ENCODE peak calls at places on chromosomes 3 and 15, in seven cellular contexts. T is HepG2, O is H1, D is K562, Y is stomach, K is transverse colon, J is SK-N-SH. Z is an unnamed sample.

GRCh38 chr15:39623550-39623931 is 42.7 kb downstream of the THBS1 start:
- DNase-seq in K (no peak), Y (no peak), O (no peak), T (no peak), D (no peak), J (no peak), Z (no peak)

GRCh38 chr15:96503276-96503675 is 172.8 kb downstream of the NR2F2 start:
- DNase-seq in T (no peak), O (no peak), J (no peak), Y (no peak), K (no peak), D (no peak), Z (no peak)

GRCh38 chr15:76353903-76354302 is 17.3 kb downstream of the ISL2 start:
- DNase-seq in T (no peak), D (no peak), Y (no peak), K (no peak), J (no peak), O (no peak), Z (peak)

GRCh38 chr15:73009306-73010091 is 42.8 kb upstream of the NEO1 start:
- DNase-seq in Y (no peak), K (no peak), J (no peak), D (no peak), O (no peak), T (no peak), Z (no peak)

GRCh38 chr3:6262035-6262434 is 598.9 kb upstream of the GRM7 start:
- DNase-seq in Y (no peak), J (no peak), K (no peak), T (no peak), D (no peak), O (no peak), Z (no peak)

GRCh38 chr3:30476373-30477082 is 129.9 kb upstream of the TGFBR2 start:
- DNase-seq in T (peak), K (no peak), J (no peak), Y (no peak), D (no peak), O (no peak), Z (no peak)

GRCh38 chr15:92809064-92809879 is 90.9 kb upstream of the CHD2 start:
- DNase-seq in O (peak), J (peak), K (peak), T (peak), Y (peak), D (peak), Z (peak)

GRCh38 chr3:57559526-57559925 is 3.5 kb downstream of the PDE12 start:
- DNase-seq in D (no peak), Y (no peak), O (no peak), T (no peak), K (no peak), J (no peak), Z (no peak)

GRCh38 chr15:62153228-62153627 is 11.9 kb downstream of the C2CD4B start:
- DNase-seq in J (no peak), Y (no peak), D (no peak), K (no peak), O (no peak), T (no peak), Z (no peak)

GRCh38 chr3:116863842-116864626 is 154.5 kb downstream of the TUSC7 start:
- DNase-seq in O (peak), J (peak), T (peak), K (no peak), D (no peak), Y (no peak), Z (no peak)

GRCh38 chr3:176789281-176789705 is 408.0 kb downstream of the TBL1XR1 start:
- DNase-seq in K (no peak), O (no peak), J (no peak), Y (no peak), D (no peak), T (no peak), Z (no peak)

GRCh38 chr3:123083446-123084124 is 16.8 kb downstream of the PDIA5 start:
- DNase-seq in T (no peak), K (no peak), O (no peak), Y (no peak), J (no peak), D (no peak), Z (no peak)

GRCh38 chr3:73332558-73332957 is 271.1 kb downstream of the EBLN2 start:
- DNase-seq in Y (no peak), O (no peak), D (no peak), J (no peak), T (no peak), K (no peak), Z (no peak)

GRCh38 chr3:24386458-24386857 is 108.2 kb downstream of the THRB start:
- DNase-seq in D (no peak), T (no peak), J (no peak), Y (no peak), O (no peak), K (no peak), Z (no peak)

GRCh38 chr3:71168961-71169411 is 414.5 kb downstream of the FOXP1 start:
- DNase-seq in Y (no peak), T (no peak), D (no peak), J (peak), K (no peak), O (no peak), Z (no peak)

GRCh38 chr3:156400062-156400461 is 154.9 kb downstream of the SSR3 start:
- DNase-seq in D (no peak), T (no peak), Y (no peak), K (no peak), J (peak), O (no peak), Z (no peak)
- TF ChIP-seq POLR2AphosphoS5 in D (no peak), T (no peak), Y (no peak), K (no peak), J (no peak), O (no peak), Z (no peak)

GRCh38 chr3:65168547-65168946 is 480.7 kb upstream of the ADAMTS9 start:
- DNase-seq in J (no peak), Y (no peak), D (no peak), O (no peak), T (no peak), K (no peak), Z (no peak)
- TF ChIP-seq EP300 in J (no peak), Y (no peak), D (no peak), O (no peak), T (no peak), K (no peak), Z (no peak)

GRCh38 chr3:16550676-16551341 is 37.3 kb upstream of the RFTN1 start:
- DNase-seq in Y (peak), T (peak), O (peak), K (peak), D (peak), J (peak), Z (no peak)
- TF ChIP-seq POLR2AphosphoS5 in Y (peak), T (no peak), O (peak), K (no peak), D (no peak), J (no peak), Z (no peak)

GRCh38 chr3:35723480-35724097 is 84.3 kb downstream of the ARPP21 start:
- DNase-seq in D (no peak), T (no peak), O (no peak), K (no peak), J (no peak), Y (no peak), Z (no peak)
- TF ChIP-seq EP300 in D (no peak), T (no peak), O (no peak), K (no peak), J (no peak), Y (no peak), Z (no peak)

DNA sequence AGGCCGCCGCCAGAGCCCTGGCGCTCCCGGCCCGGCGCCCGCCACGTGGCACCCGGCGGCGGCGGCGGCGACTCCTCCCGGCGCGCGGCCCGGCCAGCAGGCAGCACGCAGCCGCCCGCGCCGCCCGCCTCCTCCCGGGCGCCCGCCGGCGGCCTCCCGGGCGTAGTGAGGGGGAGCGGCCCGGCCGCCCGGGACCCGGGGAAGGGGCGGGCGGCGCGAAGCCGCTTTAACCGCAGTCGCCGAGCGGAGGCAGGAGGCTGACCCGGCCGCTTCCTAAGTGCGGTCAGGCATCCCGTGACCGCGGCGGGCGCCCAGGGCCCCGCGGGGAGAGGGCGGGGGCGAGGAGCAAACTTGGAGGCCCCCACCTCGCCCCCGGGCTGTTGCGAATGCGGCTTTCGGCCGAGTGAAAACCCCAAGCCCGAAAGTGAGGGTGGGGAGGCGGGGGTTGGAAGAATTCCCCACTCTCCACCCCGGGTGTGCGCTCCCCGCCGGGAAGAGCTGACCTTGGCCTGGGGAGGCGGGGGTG is 1.7 kb upstream of the HES1 start:
- DNase-seq in K (peak), Y (peak), T (no peak), J (peak), O (no peak), D (no peak), Z (peak)
- TF ChIP-seq POLR2AphosphoS5 in K (no peak), Y (no peak), T (peak), J (no peak), O (peak), D (no peak), Z (no peak)

DNA sequence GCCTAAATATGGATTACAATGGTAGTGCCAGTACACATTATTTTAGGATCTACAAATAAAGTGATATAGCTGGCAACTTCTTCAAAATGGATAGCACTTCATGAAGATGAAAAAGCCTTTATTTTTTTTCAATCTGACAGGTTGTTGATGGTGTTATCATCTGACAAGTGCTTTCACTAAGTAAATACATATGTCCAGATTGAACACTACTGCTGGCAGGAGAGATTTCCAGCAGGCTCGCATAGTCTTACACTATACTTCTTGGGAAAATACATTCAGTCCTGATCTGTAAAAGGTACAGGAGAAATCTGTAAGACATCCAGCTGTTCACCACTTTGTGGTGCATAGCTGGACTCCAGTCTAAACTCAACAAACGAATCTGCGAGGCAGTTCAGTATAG is 50.9 kb upstream of the ALCAM start:
- DNase-seq in K (no peak), J (no peak), T (no peak), O (no peak), Y (no peak), D (no peak), Z (no peak)
- TF ChIP-seq EP300 in K (no peak), J (no peak), T (no peak), O (no peak), Y (no peak), D (no peak), Z (no peak)

DNA sequence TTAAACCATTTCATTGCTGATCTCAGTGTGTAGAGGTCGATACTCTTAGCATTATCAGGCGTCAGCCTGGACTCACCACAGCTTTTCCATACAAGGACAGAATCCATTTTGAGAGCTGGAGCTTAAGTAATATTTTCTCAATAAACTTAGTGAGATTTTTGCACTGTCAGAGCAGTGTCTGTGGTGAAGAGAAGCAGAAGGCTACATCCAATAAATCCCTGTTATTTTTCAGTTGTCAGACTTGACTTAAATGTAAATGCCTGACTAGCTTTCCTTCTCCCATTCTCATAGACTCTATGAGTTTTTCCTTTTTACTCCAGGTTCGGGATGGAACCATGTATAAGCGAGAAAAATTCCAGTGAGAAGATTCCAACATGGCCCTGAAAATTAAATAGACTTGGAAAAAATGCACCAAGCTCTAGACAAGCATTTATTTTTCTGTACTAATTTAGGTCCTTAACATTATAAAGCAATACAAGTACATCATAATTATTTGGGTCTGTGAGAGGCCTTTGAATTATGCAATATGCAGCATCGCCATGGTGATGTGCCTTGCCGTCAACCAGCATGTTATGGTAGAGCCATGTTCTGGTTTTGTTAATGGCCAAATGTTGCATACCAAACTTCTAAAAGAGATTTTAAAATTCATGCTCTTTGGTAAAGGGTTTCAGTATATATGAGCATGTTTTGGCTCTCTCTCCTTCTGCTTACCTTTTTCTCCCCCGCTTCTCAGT is 62.0 kb downstream of the RARB start:
- DNase-seq in J (no peak), Y (no peak), O (no peak), K (no peak), D (no peak), T (no peak), Z (no peak)
- TF ChIP-seq POLR2AphosphoS5 in J (no peak), Y (no peak), O (no peak), K (no peak), D (no peak), T (no peak), Z (no peak)

DNA sequence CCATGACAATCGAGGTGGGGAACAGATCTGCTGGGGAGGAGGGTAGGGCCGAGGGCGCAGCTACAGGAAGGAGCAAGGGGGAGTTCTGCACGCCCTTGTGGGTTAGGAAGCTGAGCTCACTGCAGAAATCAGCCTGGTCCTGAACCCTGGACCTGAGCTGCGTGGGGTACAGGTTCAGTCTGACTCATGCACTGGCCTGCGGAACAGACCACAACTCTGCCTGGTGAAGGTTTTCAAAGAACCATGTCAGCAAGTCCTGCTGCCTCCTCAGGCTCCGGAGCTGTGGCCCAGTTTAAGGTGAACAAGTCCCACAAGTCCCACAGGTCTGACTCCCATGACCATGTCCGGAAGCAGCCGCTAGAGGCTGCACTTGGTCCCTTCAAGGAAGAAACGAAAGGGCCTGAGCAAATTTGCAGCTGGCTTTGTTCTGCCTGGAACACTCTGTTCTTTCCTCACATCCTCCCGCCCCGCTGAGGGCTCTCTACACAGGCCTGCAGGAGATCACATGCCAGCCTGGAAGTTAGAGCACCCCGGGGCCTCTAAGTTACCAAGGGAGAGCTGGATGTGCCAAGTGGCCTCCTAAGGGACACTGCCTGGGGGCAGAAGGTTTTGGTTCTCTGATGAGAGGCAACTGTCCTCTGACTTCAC is 49.3 kb upstream of the AKAP13 start:
- DNase-seq in J (peak), T (peak), K (peak), Y (peak), O (peak), D (peak), Z (peak)
- TF ChIP-seq EP300 in J (no peak), T (no peak), K (peak), Y (peak), O (no peak), D (no peak), Z (peak)

GRCh38 chr3:98525494-98525893 is 2.8 kb upstream of the CLDND1 start:
- DNase-seq in T (no peak), O (no peak), Y (no peak), D (no peak), J (no peak), K (no peak), Z (no peak)
- TF ChIP-seq POLR2AphosphoS5 in T (no peak), O (no peak), Y (no peak), D (no peak), J (no peak), K (no peak), Z (no peak)

GRCh38 chr3:13880811-13881156 is 913 bp upstream of the WNT7A start:
- DNase-seq in D (no peak), Y (no peak), J (no peak), O (no peak), T (no peak), K (no peak), Z (peak)

GRCh38 chr3:13879102-13879945 is 547 bp downstream of the WNT7A start:
- DNase-seq in D (peak), T (no peak), O (no peak), J (peak), K (no peak), Y (no peak), Z (no peak)

GRCh38 chr3:13881536-13882410 is 1.9 kb upstream of the WNT7A start:
- DNase-seq in K (no peak), Y (no peak), D (no peak), T (no peak), O (no peak), J (peak), Z (no peak)

GRCh38 chr3:13878711-13879101 is 1.2 kb downstream of the WNT7A start:
- DNase-seq in J (peak), T (no peak), K (no peak), Y (no peak), D (no peak), O (no peak), Z (peak)

DNA sequence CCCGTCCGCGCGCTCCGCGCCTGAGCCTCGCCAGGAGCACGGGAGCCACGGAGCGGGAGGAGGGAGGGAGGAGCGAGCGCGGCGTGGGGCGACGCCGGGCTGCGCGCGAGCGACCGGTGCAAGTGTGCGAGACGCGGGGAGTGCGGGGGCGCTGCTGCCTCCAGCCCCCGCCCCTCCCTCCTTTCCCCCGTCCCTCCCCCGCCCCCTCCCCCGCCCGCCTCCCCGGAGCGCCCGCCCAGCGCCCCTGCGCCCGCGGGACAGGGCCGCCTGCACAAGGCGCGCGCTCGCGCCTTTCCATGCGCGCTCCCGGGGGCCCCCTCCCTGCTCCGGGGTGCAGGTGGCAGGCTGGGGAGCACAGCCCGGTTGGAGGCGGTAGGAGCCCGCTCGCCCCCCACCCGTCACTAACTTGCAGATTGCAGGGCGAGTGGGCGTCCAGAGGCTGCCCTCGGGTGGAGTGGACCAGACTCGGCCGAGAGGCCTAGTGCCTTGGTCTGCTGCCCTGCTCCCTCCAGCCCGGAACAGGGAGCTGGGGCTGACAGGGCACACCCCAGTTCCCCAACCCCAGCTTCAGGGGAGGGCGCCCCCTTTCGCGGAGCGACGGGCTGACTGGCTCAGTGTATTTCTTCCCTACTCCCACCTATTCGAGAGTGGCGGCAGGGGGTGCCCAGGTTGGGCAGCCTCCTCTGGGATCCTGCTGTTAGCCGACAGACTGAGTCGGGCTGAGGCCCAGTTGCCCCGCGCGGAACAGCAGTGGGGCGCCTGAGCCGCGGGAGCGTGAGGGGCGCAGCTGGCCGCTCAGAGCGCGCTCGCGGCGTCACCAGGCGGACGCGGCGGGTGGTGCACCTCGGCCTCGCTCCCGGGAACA is at the start of gene WNT7A:
- DNase-seq in D (peak), O (no peak), Y (no peak), K (no peak), T (no peak), J (peak), Z (no peak)
- TF ChIP-seq EP300 in D (no peak), O (no peak), Y (no peak), K (no peak), T (no peak), J (no peak), Z (no peak)